ENCODE peak calls at places on chromosomes 5 and 9, in five cellular contexts. L is GM12865, M is choroid plexus epithelial cell, F is psoas muscle, Q is HT1080. I is an unnamed sample.
A peak's percentile ranks its signal among the peaks of the same experiment; 100 is the strongest.

GRCh38 chr5:107469485-107469884 is 201.3 kb downstream of the EFNA5 start:
- DNase-seq in L (peak; percentile 34), Q (peak; percentile 97), M (peak; percentile 96), F (no peak), I (no peak)

GRCh38 chr5:38600334-38601045 is 44.0 kb upstream of the LIFR start:
- DNase-seq in L (no peak), M (peak; percentile 75), F (no peak), Q (peak; percentile 8), I (no peak)

GRCh38 chr9:6106576-6107339 is 91.3 kb upstream of the RANBP6 start:
- DNase-seq in M (peak; percentile 57), L (peak; percentile 63), Q (peak; percentile 64), F (no peak), I (no peak)

GRCh38 chr5:139904566-139905400 is 109.2 kb downstream of the PSD2 start:
- DNase-seq in F (no peak), M (no peak), L (no peak), Q (peak; percentile 18), I (no peak)

GRCh38 chr5:144032375-144032774 is 138.1 kb downstream of the YIPF5 start:
- DNase-seq in Q (no peak), M (no peak), L (no peak), F (peak; percentile 17), I (peak; percentile 29)

GRCh38 chr9:38682713-38683112 is 37.2 kb downstream of the FAM240B start:
- DNase-seq in L (no peak), M (peak; percentile 92), F (no peak), Q (peak; percentile 92), I (no peak)

GRCh38 chr5:173204185-173204979 is 30.6 kb downstream of the NKX2-5 start:
- DNase-seq in M (peak; percentile 62), L (peak; percentile 51), Q (peak; percentile 28), F (no peak), I (no peak)

GRCh38 chr5:73726071-73726470 is 100.1 kb downstream of the ARHGEF28 start:
- DNase-seq in M (no peak), Q (no peak), L (no peak), F (no peak), I (no peak)

GRCh38 chr9:135795391-135795790 is 93.4 kb downstream of the KCNT1 start:
- DNase-seq in F (no peak), Q (no peak), L (no peak), M (no peak), I (no peak)

GRCh38 chr5:56148453-56148971 is 84.6 kb downstream of the ANKRD55 start:
- DNase-seq in Q (no peak), F (no peak), L (peak; percentile 92), M (no peak), I (no peak)

GRCh38 chr5:159017787-159018186 is 81.9 kb downstream of the EBF1 start:
- DNase-seq in Q (peak; percentile 88), F (peak; percentile 62), L (no peak), M (peak; percentile 94), I (peak; percentile 78)

GRCh38 chr9:7266911-7267555 is 509.3 kb downstream of the KDM4C start:
- DNase-seq in L (no peak), Q (no peak), F (no peak), M (no peak), I (no peak)

GRCh38 chr9:89999176-89999533 is 394.3 kb downstream of the GADD45G start:
- DNase-seq in M (no peak), L (no peak), F (no peak), Q (no peak), I (no peak)

GRCh38 chr9:115847245-115847644 is 306.3 kb upstream of the PAPPA start:
- DNase-seq in M (peak; percentile 66), F (no peak), Q (peak; percentile 42), L (no peak), I (no peak)